ENCODE peak calls at places on chromosomes 1 and 21, in five cellular contexts. B, J, W, O and D are unnamed samples.

GRCh38 chr1:53366901-53367502 is 39.1 kb upstream of the LRP8 start:
- DNase-seq in W (no peak), O (no peak), B (no peak), J (no peak), D (no peak)

GRCh38 chr21:35352787-35353186 is 303.7 kb upstream of the RUNX1 start:
- DNase-seq in J (no peak), O (no peak), W (no peak), B (no peak), D (no peak)

GRCh38 chr1:18950415-18951026 is 6.0 kb downstream of the IFFO2 start:
- DNase-seq in O (peak), J (peak), W (peak), B (no peak), D (no peak)

GRCh38 chr21:45430521-45431501 is 25.8 kb downstream of the COL18A1 start:
- DNase-seq in O (no peak), W (peak), J (no peak), B (peak), D (peak)

GRCh38 chr1:231420299-231420958 is 1.7 kb downstream of the EGLN1 start:
- DNase-seq in O (peak), B (peak), W (peak), J (peak), D (peak)

GRCh38 chr1:83901547-83902155 is 97.3 kb downstream of the TTLL7 start:
- DNase-seq in W (peak), J (peak), O (no peak), B (no peak), D (peak)

GRCh38 chr1:2290171-2290578 is 62.1 kb downstream of the SKI start:
- DNase-seq in B (no peak), J (no peak), O (no peak), W (peak), D (no peak)

GRCh38 chr1:234500269-234500668 is 21.3 kb upstream of the TARBP1 start:
- DNase-seq in O (no peak), B (no peak), J (peak), W (peak), D (no peak)

GRCh38 chr21:44567481-44568171 is 5.9 kb upstream of the KRTAP10-4 start:
- DNase-seq in W (no peak), O (no peak), J (no peak), B (no peak), D (no peak)

GRCh38 chr1:153365696-153366095 is 8.0 kb downstream of the S100A9 start:
- DNase-seq in J (no peak), W (no peak), O (no peak), B (no peak), D (no peak)

GRCh38 chr1:243513726-243514491 is 258.1 kb downstream of the SDCCAG8 start:
- DNase-seq in B (no peak), J (peak), O (no peak), W (no peak), D (peak)

GRCh38 chr1:173478099-173478555 is 992 bp downstream of the PRDX6 start:
- DNase-seq in O (peak), J (peak), W (peak), B (peak), D (peak)

GRCh38 chr1:115604508-115604907 is 37.3 kb upstream of the VANGL1 start:
- DNase-seq in W (no peak), J (no peak), B (no peak), O (no peak), D (no peak)

GRCh38 chr1:213176341-213176740 is 125.3 kb downstream of the RPS6KC1 start:
- DNase-seq in J (no peak), W (no peak), B (no peak), O (no peak), D (no peak)

GRCh38 chr1:112263464-112263863 is 132.6 kb upstream of the CTTNBP2NL start:
- DNase-seq in W (peak), B (no peak), O (peak), J (peak), D (peak)

GRCh38 chr1:217718873-217719272 is 87.7 kb downstream of the SPATA17 start:
- DNase-seq in O (peak), J (peak), B (no peak), W (peak), D (peak)
- TF ChIP-seq CTCF in O (no peak), J (peak), B (no peak), W (no peak), D (peak)

GRCh38 chr1:197224160-197224559 is 43.9 kb upstream of the CRB1 start:
- DNase-seq in W (peak), B (no peak), O (no peak), J (no peak), D (no peak)
- TF ChIP-seq CTCF in W (peak), B (peak), O (peak), J (no peak), D (no peak)

GRCh38 chr1:237953238-237953637 is 62.5 kb upstream of the ZP4 start:
- DNase-seq in J (peak), W (no peak), O (no peak), B (peak), D (no peak)
- TF ChIP-seq CTCF in J (peak), W (no peak), O (no peak), B (no peak), D (no peak)

GRCh38 chr1:61089338-61089737 is 7.0 kb downstream of the NFIA start:
- DNase-seq in W (no peak), O (no peak), J (no peak), B (no peak), D (no peak)
- TF ChIP-seq CTCF in W (no peak), O (no peak), J (no peak), B (no peak), D (no peak)

DNA sequence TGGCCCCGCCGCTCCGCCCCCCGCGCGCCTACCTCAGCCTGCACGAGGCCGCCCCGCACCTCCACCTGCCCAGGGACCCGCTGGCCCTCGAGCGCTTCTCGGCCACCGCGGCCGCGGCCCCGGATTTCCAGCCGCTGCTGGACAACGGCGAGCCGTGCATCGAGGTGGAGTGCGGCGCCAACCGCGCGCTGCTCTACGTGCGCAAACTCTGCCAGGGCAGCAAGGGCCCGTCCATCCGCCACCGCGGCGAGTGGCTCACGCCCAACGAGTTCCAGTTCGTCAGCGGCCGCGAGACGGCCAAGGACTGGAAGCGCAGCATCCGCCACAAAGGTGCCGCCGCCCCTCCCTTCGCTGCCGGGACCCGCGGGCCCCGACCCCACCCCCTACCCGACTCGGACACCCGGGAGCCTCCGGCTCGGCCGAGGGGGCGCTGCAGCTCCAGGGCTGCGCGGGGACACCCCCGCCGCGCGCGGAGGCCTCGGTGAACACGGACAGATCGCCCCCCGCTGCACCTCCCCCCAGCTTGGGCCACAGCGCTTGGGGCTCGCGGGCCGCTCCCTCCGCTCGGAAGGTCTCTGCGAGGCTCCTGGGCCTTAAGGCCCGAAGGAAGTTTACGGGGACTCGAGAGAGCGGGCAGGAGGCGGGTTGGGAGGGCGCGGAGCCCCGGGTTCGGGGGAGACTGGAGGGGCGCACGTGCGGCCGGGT is 1.0 kb downstream of the SAMD11 start:
- DNase-seq in J (peak), B (peak), O (peak), W (peak), D (peak)
- TF ChIP-seq CTCF in J (no peak), B (no peak), O (no peak), W (no peak), D (no peak)

GRCh38 chr1:86100401-86100800 is 56.2 kb downstream of the COL24A1 start:
- DNase-seq in W (no peak), O (no peak), J (no peak), B (no peak), D (no peak)
- TF ChIP-seq CTCF in W (no peak), O (no peak), J (no peak), B (no peak), D (no peak)